ENCODE peak calls at places on chromosome 11, in seven cellular contexts. H, S, A, D, B, L and G are unnamed samples.

GRCh38 chr11:1531961-1532586 is 40.0 kb downstream of the DUSP8 start:
- DNase-seq in H (no peak), S (peak), A (peak), D (no peak), B (peak), L (no peak), G (peak)

GRCh38 chr11:41872458-41872857 is 413.0 kb upstream of the LRRC4C start:
- DNase-seq in H (no peak), S (no peak), A (no peak), D (no peak), B (no peak), L (no peak), G (no peak)

GRCh38 chr11:80144932-80145612 is 704.2 kb upstream of the TENM4 start:
- DNase-seq in H (no peak), S (no peak), A (no peak), D (no peak), B (no peak), L (no peak), G (no peak)

GRCh38 chr11:116234989-116235567 is 537.7 kb downstream of the BUD13 start:
- DNase-seq in H (no peak), S (no peak), A (no peak), D (no peak), B (no peak), L (no peak), G (no peak)

GRCh38 chr11:15714641-15715399 is 600.1 kb downstream of the INSC start:
- DNase-seq in H (no peak), S (no peak), A (no peak), D (no peak), B (no peak), L (no peak), G (no peak)

GRCh38 chr11:128827494-128827893 is 39.6 kb downstream of the KCNJ1 start:
- DNase-seq in H (no peak), S (no peak), A (no peak), D (no peak), B (no peak), L (no peak), G (no peak)

GRCh38 chr11:86091566-86091965 is 22.7 kb upstream of the PICALM start:
- DNase-seq in H (no peak), S (no peak), A (no peak), D (no peak), B (peak), L (no peak), G (peak)

GRCh38 chr11:111694851-111695250 is 71.3 kb downstream of the PPP2R1B start:
- DNase-seq in H (peak), S (no peak), A (no peak), D (no peak), B (peak), L (no peak), G (peak)

GRCh38 chr11:89184021-89184420 is 6.3 kb downstream of the TYR start:
- DNase-seq in H (no peak), S (no peak), A (no peak), D (no peak), B (peak), L (no peak), G (no peak)

GRCh38 chr11:69411257-69411924 is 70.1 kb upstream of the LINC01488 start:
- DNase-seq in H (no peak), S (no peak), A (no peak), D (no peak), B (peak), L (no peak), G (no peak)

GRCh38 chr11:2833051-2833937 is 52.3 kb downstream of the CDKN1C start:
- DNase-seq in H (no peak), S (no peak), A (no peak), D (no peak), B (no peak), L (no peak), G (no peak)

GRCh38 chr11:746289-747175 is 732 bp upstream of the TALDO1 start:
- DNase-seq in H (no peak), S (peak), A (no peak), D (no peak), B (no peak), L (no peak), G (peak)

GRCh38 chr11:122102426-122102825 is 13.6 kb downstream of the BLID start:
- DNase-seq in H (no peak), S (no peak), A (no peak), D (no peak), B (no peak), L (no peak), G (no peak)

GRCh38 chr11:6481012-6481923 is at the start of the genes ARFIP2 and TIMM10B:
- DNase-seq in H (peak), S (peak), A (peak), D (peak), B (peak), L (peak), G (peak)

GRCh38 chr11:122186439-122187080 is 70.5 kb upstream of the BLID start:
- DNase-seq in H (no peak), S (no peak), A (no peak), D (no peak), B (peak), L (no peak), G (no peak)